ENCODE peak calls at places on chromosomes 6 and 20, in five cellular contexts. U is fibroblast of lung, C is dorsolateral prefrontal cortex, L is RCC 7860, N is GM23248. P is an unnamed sample.

GRCh38 chr20:37590938-37591490 is 63.3 kb upstream of the BLCAP start:
- DNase-seq in U (no peak), C (no peak), L (no peak), N (no peak), P (no peak)

GRCh38 chr6:110609101-110609500 is 132.7 kb upstream of the SLC22A16 start:
- DNase-seq in U (no peak), C (no peak), L (no peak), N (no peak), P (no peak)

GRCh38 chr20:63178889-63179751 is 36.8 kb downstream of the YTHDF1 start:
- DNase-seq in U (no peak), C (peak), L (peak), N (peak), P (peak)

GRCh38 chr6:150016324-150017185 is 8.8 kb downstream of the RAET1L start:
- DNase-seq in U (peak), C (no peak), L (peak), N (peak), P (peak)

GRCh38 chr6:106939848-106940247 is 34.7 kb downstream of the CD24 start:
- DNase-seq in U (no peak), C (no peak), L (no peak), N (no peak), P (peak)

GRCh38 chr6:142408409-142408808 is 106.6 kb downstream of the ADGRG6 start:
- DNase-seq in U (no peak), C (no peak), L (no peak), N (peak), P (no peak)

GRCh38 chr6:16086970-16087369 is 41.9 kb upstream of the MYLIP start:
- DNase-seq in U (no peak), C (no peak), L (no peak), N (no peak), P (no peak)

GRCh38 chr20:51118216-51118615 is 95.3 kb upstream of the KCNG1 start:
- DNase-seq in U (no peak), C (no peak), L (no peak), N (no peak), P (no peak)

GRCh38 chr6:145688493-145688905 is 46.8 kb downstream of the EPM2A start:
- DNase-seq in U (peak), C (no peak), L (peak), N (peak), P (no peak)

GRCh38 chr6:115704028-115704427 is 356.7 kb downstream of the FRK start:
- DNase-seq in U (no peak), C (no peak), L (no peak), N (no peak), P (no peak)

GRCh38 chr6:52507557-52508260 is 69.2 kb downstream of the TRAM2 start:
- DNase-seq in U (peak), C (no peak), L (peak), N (peak), P (no peak)

GRCh38 chr20:10488436-10489053 is 53.4 kb downstream of the SLX4IP start:
- DNase-seq in U (no peak), C (no peak), L (no peak), N (no peak), P (no peak)

GRCh38 chr6:158518196-158519127 is 41.4 kb upstream of the TMEM181 start:
- DNase-seq in U (peak), C (no peak), L (peak), N (peak), P (peak)

GRCh38 chr6:26130581-26131247 is 43.5 kb downstream of the HFE start:
- DNase-seq in U (no peak), C (no peak), L (no peak), N (no peak), P (no peak)

GRCh38 chr6:16338577-16339262 is 100.3 kb downstream of the GMPR start:
- DNase-seq in U (peak), C (no peak), L (peak), N (peak), P (no peak)

GRCh38 chr6:150373260-150373701 is 4.5 kb downstream of the IYD start:
- DNase-seq in U (peak), C (no peak), L (no peak), N (peak), P (no peak)